ENCODE peak calls at places on chromosomes 16 and 17, in seven cellular contexts. I is prostate gland, J is hepatocyte, Q is PC-3, K is thoracic aorta, B is AG10803, H is astrocyte. T is an unnamed sample.

GRCh38 chr17:27303734-27304133 is 9.8 kb downstream of the WSB1 start:
- DNase-seq in J (no peak), B (no peak), H (no peak), K (no peak), Q (no peak), I (no peak), T (no peak)

GRCh38 chr16:86806181-86806837 is 228.0 kb downstream of the FOXL1 start:
- DNase-seq in B (no peak), I (no peak), K (no peak), Q (no peak), H (no peak), J (no peak), T (no peak)

GRCh38 chr17:58693208-58693607 is 806 bp downstream of the RAD51C start:
- DNase-seq in K (no peak), J (no peak), H (peak; percentile 7), I (no peak), B (peak; percentile 35), Q (no peak), T (peak; percentile 46)

GRCh38 chr17:2982854-2983636 is 80.4 kb downstream of the OR1D5 start:
- DNase-seq in Q (no peak), J (peak; percentile 73), I (no peak), H (peak; percentile 61), B (peak; percentile 86), K (peak; percentile 29), T (no peak)

GRCh38 chr17:5793899-5794298 is 209.6 kb upstream of the NLRP1 start:
- DNase-seq in H (no peak), I (no peak), K (no peak), Q (peak; percentile 44), J (no peak), B (no peak), T (peak; percentile 29)

GRCh38 chr17:66985338-66985737 is 20.8 kb downstream of the CACNG4 start:
- DNase-seq in J (no peak), H (no peak), B (no peak), Q (no peak), I (no peak), K (no peak), T (no peak)

GRCh38 chr17:14471052-14471451 is 170.2 kb downstream of the HS3ST3B1 start:
- DNase-seq in K (no peak), J (peak; percentile 36), I (no peak), B (peak; percentile 91), H (peak; percentile 25), Q (peak; percentile 90), T (peak; percentile 76)

GRCh38 chr17:73645050-73645871 is 1.0 kb upstream of the SDK2 start:
- DNase-seq in B (peak; percentile 32), J (peak; percentile 79), I (peak; percentile 69), K (no peak), H (peak; percentile 35), Q (no peak), T (peak; percentile 32)

GRCh38 chr17:75238684-75239191 is 22.7 kb downstream of the GGA3 start:
- DNase-seq in K (no peak), I (peak; percentile 44), H (peak; percentile 30), Q (peak; percentile 77), J (peak; percentile 79), B (peak; percentile 67), T (peak; percentile 57)

GRCh38 chr17:12296120-12296727 is 275.5 kb downstream of the MAP2K4 start:
- DNase-seq in I (no peak), H (no peak), K (no peak), J (peak; percentile 10), Q (no peak), B (no peak), T (no peak)

GRCh38 chr17:28896491-28896883 is 1.0 kb downstream of the FLOT2 start:
- DNase-seq in J (no peak), Q (no peak), B (no peak), H (no peak), K (no peak), I (no peak), T (no peak)

GRCh38 chr16:23227529-23227928 is 45.0 kb downstream of the SCNN1G start:
- DNase-seq in K (no peak), J (no peak), H (no peak), I (no peak), B (no peak), Q (no peak), T (no peak)

GRCh38 chr16:78607465-78607864 is 508.0 kb downstream of the WWOX start:
- DNase-seq in Q (no peak), H (peak; percentile 20), I (no peak), J (peak; percentile 28), K (no peak), B (no peak), T (peak; percentile 59)

GRCh38 chr17:44518032-44518431 is 14.8 kb upstream of the GPATCH8 start:
- DNase-seq in Q (no peak), B (peak; percentile 49), K (no peak), I (no peak), J (no peak), H (no peak), T (peak; percentile 41)

GRCh38 chr17:68197997-68198930 is 49.6 kb upstream of the AMZ2 start:
- DNase-seq in Q (peak; percentile 79), B (no peak), J (peak; percentile 39), I (no peak), K (no peak), H (no peak), T (peak; percentile 21)

GRCh38 chr16:87860553-87861299 is 8.6 kb downstream of the SLC7A5 start:
- DNase-seq in Q (peak; percentile 70), H (peak; percentile 78), J (no peak), I (no peak), K (no peak), B (peak; percentile 64), T (peak; percentile 41)

GRCh38 chr17:16258916-16259315 is 41.9 kb downstream of the PIGL start:
- DNase-seq in Q (no peak), J (no peak), K (no peak), B (peak; percentile 70), I (no peak), H (no peak), T (no peak)

GRCh38 chr16:86778108-86778745 is 199.9 kb downstream of the FOXL1 start:
- DNase-seq in J (no peak), K (no peak), I (no peak), B (no peak), Q (no peak), H (no peak), T (no peak)

GRCh38 chr17:77256710-77257109 is 115.9 kb downstream of the SEC14L1 start:
- DNase-seq in J (no peak), B (no peak), I (no peak), Q (no peak), K (no peak), H (no peak), T (no peak)

GRCh38 chr17:63911657-63912100 is 621 bp upstream of the CSHL1 start:
- DNase-seq in I (no peak), J (peak; percentile 48), H (peak; percentile 3), Q (peak; percentile 71), K (no peak), B (peak; percentile 8), T (peak; percentile 29)

GRCh38 chr16:84047626-84048025 is 5.0 kb upstream of the SLC38A8 start:
- DNase-seq in Q (no peak), B (no peak), H (no peak), I (no peak), J (no peak), K (no peak), T (no peak)

GRCh38 chr16:86509759-86510464 is 415 bp upstream of the FOXF1 start:
- DNase-seq in J (peak; percentile 87), Q (no peak), B (peak; percentile 72), H (peak; percentile 85), K (no peak), I (no peak), T (no peak)

GRCh38 chr17:1789936-1790335 is 28.1 kb downstream of the SERPINF1 start:
- DNase-seq in K (no peak), B (no peak), I (no peak), J (no peak), H (no peak), Q (no peak), T (no peak)

GRCh38 chr16:3716831-3717234 is 491 bp downstream of the TRAP1 start:
- DNase-seq in H (no peak), I (no peak), K (no peak), B (no peak), Q (peak; percentile 20), J (peak; percentile 42), T (peak; percentile 17)

GRCh38 chr17:81808778-81809555 is 5.0 kb downstream of the GCGR start:
- DNase-seq in B (no peak), I (no peak), Q (no peak), H (no peak), K (no peak), J (no peak), T (no peak)

GRCh38 chr17:9465216-9465921 is 110.3 kb downstream of the STX8 start:
- DNase-seq in K (no peak), B (peak; percentile 86), H (peak; percentile 82), I (no peak), Q (no peak), J (no peak), T (peak; percentile 91)
- TF ChIP-seq CTCF in K (no peak), B (peak; percentile 39), H (no peak), I (no peak), Q (no peak), J (no peak), T (peak; percentile 13)

GRCh38 chr17:51257150-51258081 is 2.4 kb downstream of the MBTD1 start:
- DNase-seq in Q (peak; percentile 11), J (no peak), I (no peak), B (peak; percentile 51), H (no peak), K (no peak), T (peak; percentile 17)
- H3K4me3 ChIP-seq in Q (peak overlapping the region; percentile 89), J (no peak overlapping the region), I (no peak overlapping the region), B (peak overlapping the region; percentile 27), H (no peak overlapping the region), K (no peak overlapping the region), T (no peak overlapping the region)

GRCh38 chr16:2280461-2280860 is 12.5 kb upstream of the RNPS1 start:
- DNase-seq in B (no peak), K (no peak), I (no peak), J (no peak), Q (no peak), H (no peak), T (no peak)

GRCh38 chr16:2277466-2278271 is 9.7 kb upstream of the RNPS1 start:
- DNase-seq in H (no peak), B (no peak), K (no peak), I (no peak), Q (no peak), J (no peak), T (no peak)

GRCh38 chr16:2278956-2279800 is 11.3 kb upstream of the RNPS1 start:
- DNase-seq in B (no peak), Q (no peak), K (no peak), H (no peak), J (no peak), I (no peak), T (no peak)

GRCh38 chr16:2276501-2277195 is 8.7 kb upstream of the RNPS1 start:
- DNase-seq in I (no peak), H (no peak), K (no peak), Q (no peak), B (no peak), J (no peak), T (no peak)

DNA sequence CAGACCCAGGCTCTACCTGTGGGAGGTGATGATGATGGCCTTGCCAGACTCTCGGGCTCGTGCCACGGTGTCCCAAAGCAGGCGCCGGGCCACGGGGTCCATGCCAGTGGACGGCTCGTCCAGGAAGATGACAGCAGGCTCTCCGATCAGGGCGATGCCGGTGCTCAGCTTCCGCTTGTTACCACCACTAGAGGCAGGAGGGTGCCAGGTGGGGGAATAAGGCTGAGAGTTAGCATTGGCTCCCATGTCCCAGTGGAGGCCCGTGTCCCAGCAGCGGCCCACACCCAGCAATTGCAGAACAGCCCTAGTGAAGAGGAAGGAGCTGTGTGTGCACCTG is 10.3 kb upstream of the RNPS1 start:
- DNase-seq in Q (no peak), K (no peak), B (no peak), J (no peak), H (no peak), I (no peak), T (no peak)
- TF ChIP-seq CTCF in Q (peak; percentile 12), K (no peak), B (no peak), J (peak; percentile 6), H (no peak), I (no peak), T (peak; percentile 5)

GRCh38 chr17:50834786-50835562 is 412 bp upstream of the WFIKKN2 start:
- DNase-seq in K (no peak), I (no peak), Q (no peak), B (no peak), J (no peak), H (peak; percentile 60), T (no peak)
- H3K4me3 ChIP-seq in K (peak overlapping the region; percentile 71), I (peak overlapping the region; percentile 12), Q (no peak overlapping the region), B (no peak overlapping the region), J (no peak overlapping the region), H (peak overlapping the region; percentile 23), T (no peak overlapping the region)

T was measured in bronchial epithelial cell.